ENCODE peak calls at places on chromosome 9, in five cellular contexts. L is stomach, N is HCT116, R is ovary, D is uterus. W is an unnamed sample.

GRCh38 chr9:130128251-130128650 is 44.0 kb upstream of the NCS1 start:
- DNase-seq in L (peak; percentile 30), N (no peak), R (no peak), D (no peak), W (no peak)

GRCh38 chr9:113152699-113153098 is 1.9 kb downstream of the SLC31A2 start:
- DNase-seq in L (no peak), N (no peak), R (no peak), D (no peak), W (no peak)

GRCh38 chr9:100227636-100228035 is 125.1 kb downstream of the TEX10 start:
- DNase-seq in L (no peak), N (no peak), R (no peak), D (no peak), W (no peak)

GRCh38 chr9:70112981-70113380 is 69.3 kb downstream of the MAMDC2 start:
- DNase-seq in L (no peak), N (no peak), R (no peak), D (no peak), W (no peak)

GRCh38 chr9:113572076-113572861 is 108.7 kb downstream of the RGS3 start:
- DNase-seq in L (no peak), N (no peak), R (peak; percentile 7), D (peak; percentile 6), W (peak; percentile 58)

GRCh38 chr9:72041775-72042194 is 18.6 kb downstream of the C9orf57 start:
- DNase-seq in L (no peak), N (no peak), R (peak; percentile 44), D (peak; percentile 66), W (peak; percentile 26)

GRCh38 chr9:119649205-119649604 is 280.0 kb upstream of the BRINP1 start:
- DNase-seq in L (no peak), N (no peak), R (no peak), D (no peak), W (no peak)

GRCh38 chr9:76166436-76166959 is 227.7 kb downstream of the RFK start:
- DNase-seq in L (no peak), N (no peak), R (no peak), D (no peak), W (no peak)

GRCh38 chr9:93128715-93129224 is 5.3 kb downstream of the NINJ1 start:
- DNase-seq in L (no peak), N (no peak), R (no peak), D (no peak), W (no peak)

GRCh38 chr9:93128011-93128714 is 5.9 kb downstream of the NINJ1 start:
- DNase-seq in L (no peak), N (no peak), R (no peak), D (no peak), W (no peak)

GRCh38 chr9:93126825-93127368 is 7.2 kb downstream of the NINJ1 start:
- DNase-seq in L (no peak), N (no peak), R (no peak), D (peak; percentile 81), W (peak; percentile 49)

GRCh38 chr9:93126151-93126781 is 7.8 kb downstream of the NINJ1 start:
- DNase-seq in L (no peak), N (no peak), R (no peak), D (peak; percentile 30), W (peak; percentile 58)

GRCh38 chr9:93127395-93127911 is 6.6 kb downstream of the NINJ1 start:
- DNase-seq in L (no peak), N (no peak), R (no peak), D (peak; percentile 27), W (no peak)
- H3K27ac ChIP-seq in L (peak overlapping the region; percentile 67), N (no peak overlapping the region), R (no peak overlapping the region), D (peak overlapping the region; percentile 81), W (peak overlapping the region; percentile 71)

GRCh38 chr9:16367605-16368424 is 502.7 kb downstream of the BNC2 start:
- DNase-seq in L (no peak), N (no peak), R (no peak), D (no peak), W (no peak)

GRCh38 chr9:16369427-16369826 is 501.0 kb downstream of the BNC2 start:
- DNase-seq in L (no peak), N (no peak), R (no peak), D (no peak), W (no peak)

GRCh38 chr9:16368425-16369087 is 501.9 kb downstream of the BNC2 start:
- DNase-seq in L (no peak), N (no peak), R (no peak), D (no peak), W (no peak)

DNA sequence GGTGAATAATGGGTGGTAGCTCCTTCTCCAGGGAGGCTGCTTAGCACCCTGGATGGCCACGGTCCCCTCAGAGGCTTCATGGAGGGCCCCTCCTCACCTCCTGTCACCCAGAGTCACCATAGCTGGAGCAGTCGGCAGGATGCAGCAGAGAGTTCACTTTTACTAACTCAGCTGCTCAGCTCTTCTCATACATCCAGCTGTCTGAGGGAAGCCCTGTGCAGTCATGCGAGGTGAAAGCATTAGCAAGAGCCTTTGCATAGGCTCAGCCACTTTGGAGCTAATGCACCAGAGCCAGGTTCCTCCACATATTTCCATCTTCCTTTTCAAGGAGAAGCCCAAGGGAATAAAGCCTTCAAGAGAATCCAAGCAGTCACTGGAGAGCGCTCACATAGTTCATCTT is 499.2 kb downstream of the BNC2 start:
- DNase-seq in L (no peak), N (no peak), R (no peak), D (no peak), W (no peak)
- TF ChIP-seq POLR2A in L (no peak), N (no peak), R (no peak), D (no peak), W (no peak)

DNA sequence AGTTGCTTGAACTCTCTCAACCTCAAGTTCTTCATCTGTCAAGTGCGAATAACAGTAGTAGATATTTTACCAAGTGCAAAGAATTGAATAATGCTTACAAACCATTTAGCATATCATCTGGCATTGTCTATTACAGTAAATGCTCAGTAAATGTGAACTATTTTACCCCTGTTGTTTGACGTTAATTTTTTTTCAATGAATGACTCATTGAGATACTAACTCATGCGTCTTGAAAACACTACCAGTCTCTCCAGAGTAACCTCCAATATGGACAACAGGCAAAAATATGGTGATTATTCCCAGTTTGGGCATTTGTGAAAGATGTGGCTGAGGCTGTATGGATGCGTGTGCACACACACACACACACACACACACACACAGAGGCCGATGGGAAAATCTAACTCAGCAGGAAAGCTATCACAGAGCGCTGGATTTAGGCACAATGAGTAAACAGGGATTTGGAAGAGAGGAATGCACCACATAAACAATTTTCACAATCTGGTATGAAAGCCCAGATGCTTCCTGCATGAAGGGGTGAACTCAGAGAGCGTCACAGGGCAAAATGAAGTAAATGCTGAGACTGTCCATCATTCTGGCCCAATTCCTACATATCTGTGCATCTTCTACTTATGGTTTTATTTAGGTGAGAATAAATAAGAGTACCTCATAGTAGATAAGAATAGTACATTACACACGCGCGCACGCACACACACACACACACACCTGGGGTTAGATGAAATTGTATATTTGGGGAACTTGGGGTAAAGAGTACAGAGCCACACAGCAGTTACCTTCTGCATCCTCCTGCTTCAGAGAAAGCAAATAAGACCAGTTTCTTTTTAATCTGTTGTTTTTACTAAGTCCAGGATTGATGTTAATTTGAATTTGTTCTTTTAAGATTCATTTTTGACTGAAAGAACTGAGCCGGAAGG is 128.7 kb downstream of the PALM2AKAP2 start:
- DNase-seq in L (no peak), N (no peak), R (no peak), D (no peak), W (no peak)
- H3K27ac ChIP-seq in L (peak overlapping the region; percentile 58), N (no peak overlapping the region), R (no peak overlapping the region), D (peak overlapping the region; percentile 72), W (peak overlapping the region; percentile 69)

GRCh38 chr9:132647806-132648205 is 22.0 kb downstream of the DDX31 start:
- DNase-seq in L (no peak), N (no peak), R (no peak), D (no peak), W (no peak)
- TF ChIP-seq POLR2A in L (no peak), N (no peak), R (no peak), D (no peak), W (no peak)

GRCh38 chr9:32554107-32554506 is 1.7 kb upstream of the TOPORS start:
- DNase-seq in L (no peak), N (no peak), R (no peak), D (no peak), W (no peak)

GRCh38 chr9:32558408-32558914 is 6.1 kb upstream of the TOPORS start:
- DNase-seq in L (no peak), N (no peak), R (no peak), D (no peak), W (no peak)
- H3K27ac ChIP-seq in L (peak overlapping the region; percentile 43), N (no peak overlapping the region), R (no peak overlapping the region), D (no peak overlapping the region), W (no peak overlapping the region)

DNA sequence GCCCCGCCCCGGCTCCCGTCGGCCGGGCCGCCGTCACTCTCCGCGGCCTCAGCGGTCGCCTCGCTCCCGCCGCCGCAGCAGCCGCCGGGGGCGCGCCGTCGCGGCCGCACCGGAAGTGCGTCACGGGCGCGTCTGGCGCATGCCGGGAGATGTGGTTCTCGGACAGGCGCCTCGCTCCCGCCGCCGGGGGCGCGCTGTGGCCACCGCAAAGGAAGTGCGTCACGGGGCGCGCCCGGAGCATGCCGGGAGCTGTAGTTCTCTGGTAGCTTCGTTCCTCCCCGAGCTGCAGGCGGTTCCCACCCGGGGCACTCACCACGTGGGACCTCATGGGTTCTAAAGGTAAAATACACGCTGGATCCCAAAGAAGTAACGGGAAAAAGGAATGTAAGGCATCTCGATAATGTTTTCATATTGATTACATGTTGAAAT is at the start of gene UBAC1:
- DNase-seq in L (peak; percentile 97), N (peak; percentile 90), R (peak; percentile 95), D (peak; percentile 95), W (peak; percentile 98)
- TF ChIP-seq POLR2A in L (no peak), N (no peak), R (no peak), D (peak; percentile 53), W (no peak)

GRCh38 chr9:547309-547708 is 294.2 kb upstream of the DMRT1 start:
- DNase-seq in L (no peak), N (no peak), R (no peak), D (no peak), W (no peak)
- H3K27ac ChIP-seq in L (peak overlapping the region; percentile 24), N (no peak overlapping the region), R (no peak overlapping the region), D (no peak overlapping the region), W (peak overlapping the region; percentile 50)